ENCODE peak calls at places on chromosome 6, in ten cellular contexts. One of them, this sample, is unnamed.

GRCh38 chr6:136646377-136646776 is 96.2 kb upstream of the MAP7 start:
- DNase-seq in type B pancreatic cell: no peak
- DNase-seq in germinal center: no peak
- DNase-seq in effector CD8-positive, alpha-beta T cell: no peak
- DNase-seq in glutamatergic neuron: no peak
- DNase-seq in cardiac fibroblast: peak
- DNase-seq in left lung: no peak
- DNase-seq in HFF-Myc: no peak
- DNase-seq in NCI-H1694 treated with DMSO at 0.1 percent for 48 hours: no peak
- DNase-seq in activated T-cell treated with anti-CD3 and anti-CD28 coated beads, Interleukin-2, amount 50 U/mL, for 24 hours: no peak
- DNase-seq in this sample: peak

GRCh38 chr6:26272171-26272631 is 92.8 kb upstream of the BTN3A2 start:
- DNase-seq in glutamatergic neuron: no peak
- DNase-seq in cardiac fibroblast: no peak
- DNase-seq in effector CD8-positive, alpha-beta T cell: peak
- DNase-seq in germinal center: peak
- DNase-seq in activated T-cell treated with anti-CD3 and anti-CD28 coated beads, Interleukin-2, amount 50 U/mL, for 24 hours: peak
- DNase-seq in left lung: peak
- DNase-seq in HFF-Myc: no peak
- DNase-seq in NCI-H1694 treated with DMSO at 0.1 percent for 48 hours: no peak
- DNase-seq in type B pancreatic cell: peak
- DNase-seq in this sample: no peak

GRCh38 chr6:154370545-154370944 is 13.9 kb upstream of the IPCEF1 start:
- DNase-seq in left lung: no peak
- DNase-seq in NCI-H1694 treated with DMSO at 0.1 percent for 48 hours: no peak
- DNase-seq in type B pancreatic cell: no peak
- DNase-seq in HFF-Myc: peak
- DNase-seq in cardiac fibroblast: peak
- DNase-seq in activated T-cell treated with anti-CD3 and anti-CD28 coated beads, Interleukin-2, amount 50 U/mL, for 24 hours: no peak
- DNase-seq in effector CD8-positive, alpha-beta T cell: no peak
- DNase-seq in glutamatergic neuron: no peak
- DNase-seq in germinal center: no peak
- DNase-seq in this sample: peak

GRCh38 chr6:32406857-32407256 is at the start of gene BTNL2:
- DNase-seq in left lung: no peak
- DNase-seq in cardiac fibroblast: no peak
- DNase-seq in activated T-cell treated with anti-CD3 and anti-CD28 coated beads, Interleukin-2, amount 50 U/mL, for 24 hours: no peak
- DNase-seq in HFF-Myc: no peak
- DNase-seq in NCI-H1694 treated with DMSO at 0.1 percent for 48 hours: no peak
- DNase-seq in germinal center: no peak
- DNase-seq in effector CD8-positive, alpha-beta T cell: no peak
- DNase-seq in glutamatergic neuron: no peak
- DNase-seq in type B pancreatic cell: no peak
- DNase-seq in this sample: no peak

GRCh38 chr6:159762681-159763293 is 942 bp downstream of the ACAT2 start:
- DNase-seq in NCI-H1694 treated with DMSO at 0.1 percent for 48 hours: no peak
- DNase-seq in germinal center: peak
- DNase-seq in effector CD8-positive, alpha-beta T cell: no peak
- DNase-seq in type B pancreatic cell: no peak
- DNase-seq in left lung: no peak
- DNase-seq in HFF-Myc: no peak
- DNase-seq in glutamatergic neuron: no peak
- DNase-seq in cardiac fibroblast: no peak
- DNase-seq in activated T-cell treated with anti-CD3 and anti-CD28 coated beads, Interleukin-2, amount 50 U/mL, for 24 hours: no peak
- DNase-seq in this sample: no peak

GRCh38 chr6:45741437-45742166 is 274.1 kb downstream of the CLIC5 start:
- DNase-seq in cardiac fibroblast: no peak
- DNase-seq in activated T-cell treated with anti-CD3 and anti-CD28 coated beads, Interleukin-2, amount 50 U/mL, for 24 hours: no peak
- DNase-seq in NCI-H1694 treated with DMSO at 0.1 percent for 48 hours: no peak
- DNase-seq in effector CD8-positive, alpha-beta T cell: no peak
- DNase-seq in glutamatergic neuron: no peak
- DNase-seq in germinal center: peak
- DNase-seq in left lung: peak
- DNase-seq in type B pancreatic cell: no peak
- DNase-seq in HFF-Myc: peak
- DNase-seq in this sample: peak

GRCh38 chr6:157629220-157629619 is 193.8 kb upstream of the SNX9 start:
- DNase-seq in left lung: no peak
- DNase-seq in effector CD8-positive, alpha-beta T cell: no peak
- DNase-seq in cardiac fibroblast: no peak
- DNase-seq in NCI-H1694 treated with DMSO at 0.1 percent for 48 hours: no peak
- DNase-seq in germinal center: no peak
- DNase-seq in type B pancreatic cell: no peak
- DNase-seq in HFF-Myc: no peak
- DNase-seq in glutamatergic neuron: no peak
- DNase-seq in activated T-cell treated with anti-CD3 and anti-CD28 coated beads, Interleukin-2, amount 50 U/mL, for 24 hours: no peak
- DNase-seq in this sample: peak

GRCh38 chr6:12973302-12973865 is 256.8 kb downstream of the PHACTR1 start:
- DNase-seq in HFF-Myc: no peak
- DNase-seq in left lung: no peak
- DNase-seq in germinal center: no peak
- DNase-seq in type B pancreatic cell: no peak
- DNase-seq in NCI-H1694 treated with DMSO at 0.1 percent for 48 hours: no peak
- DNase-seq in activated T-cell treated with anti-CD3 and anti-CD28 coated beads, Interleukin-2, amount 50 U/mL, for 24 hours: no peak
- DNase-seq in glutamatergic neuron: no peak
- DNase-seq in effector CD8-positive, alpha-beta T cell: no peak
- DNase-seq in cardiac fibroblast: peak
- DNase-seq in this sample: no peak

GRCh38 chr6:87945966-87946365 is 101.7 kb upstream of the SPACA1 start:
- DNase-seq in glutamatergic neuron: no peak
- DNase-seq in type B pancreatic cell: no peak
- DNase-seq in germinal center: no peak
- DNase-seq in cardiac fibroblast: peak
- DNase-seq in effector CD8-positive, alpha-beta T cell: no peak
- DNase-seq in activated T-cell treated with anti-CD3 and anti-CD28 coated beads, Interleukin-2, amount 50 U/mL, for 24 hours: no peak
- DNase-seq in NCI-H1694 treated with DMSO at 0.1 percent for 48 hours: peak
- DNase-seq in left lung: no peak
- DNase-seq in HFF-Myc: no peak
- DNase-seq in this sample: no peak

GRCh38 chr6:73746776-73747175 is 50.8 kb downstream of the CD109 start:
- DNase-seq in germinal center: no peak
- DNase-seq in cardiac fibroblast: peak
- DNase-seq in effector CD8-positive, alpha-beta T cell: no peak
- DNase-seq in activated T-cell treated with anti-CD3 and anti-CD28 coated beads, Interleukin-2, amount 50 U/mL, for 24 hours: no peak
- DNase-seq in glutamatergic neuron: no peak
- DNase-seq in type B pancreatic cell: no peak
- DNase-seq in HFF-Myc: no peak
- DNase-seq in left lung: no peak
- DNase-seq in NCI-H1694 treated with DMSO at 0.1 percent for 48 hours: no peak
- DNase-seq in this sample: peak

GRCh38 chr6:121437861-121438651 is 2.6 kb downstream of the GJA1 start:
- DNase-seq in germinal center: no peak
- DNase-seq in HFF-Myc: no peak
- DNase-seq in cardiac fibroblast: peak
- DNase-seq in type B pancreatic cell: no peak
- DNase-seq in left lung: no peak
- DNase-seq in glutamatergic neuron: no peak
- DNase-seq in NCI-H1694 treated with DMSO at 0.1 percent for 48 hours: no peak
- DNase-seq in activated T-cell treated with anti-CD3 and anti-CD28 coated beads, Interleukin-2, amount 50 U/mL, for 24 hours: no peak
- DNase-seq in effector CD8-positive, alpha-beta T cell: no peak
- DNase-seq in this sample: peak

GRCh38 chr6:20056350-20056992 is 155.8 kb downstream of the MBOAT1 start:
- DNase-seq in glutamatergic neuron: no peak
- DNase-seq in germinal center: no peak
- DNase-seq in left lung: no peak
- DNase-seq in type B pancreatic cell: no peak
- DNase-seq in effector CD8-positive, alpha-beta T cell: no peak
- DNase-seq in HFF-Myc: peak
- DNase-seq in cardiac fibroblast: peak
- DNase-seq in activated T-cell treated with anti-CD3 and anti-CD28 coated beads, Interleukin-2, amount 50 U/mL, for 24 hours: no peak
- DNase-seq in NCI-H1694 treated with DMSO at 0.1 percent for 48 hours: peak
- DNase-seq in this sample: peak

GRCh38 chr6:15881150-15881549 is 218.3 kb upstream of the DTNBP1 start:
- DNase-seq in NCI-H1694 treated with DMSO at 0.1 percent for 48 hours: no peak
- DNase-seq in activated T-cell treated with anti-CD3 and anti-CD28 coated beads, Interleukin-2, amount 50 U/mL, for 24 hours: no peak
- DNase-seq in cardiac fibroblast: no peak
- DNase-seq in left lung: no peak
- DNase-seq in effector CD8-positive, alpha-beta T cell: no peak
- DNase-seq in germinal center: no peak
- DNase-seq in type B pancreatic cell: no peak
- DNase-seq in HFF-Myc: no peak
- DNase-seq in glutamatergic neuron: no peak
- DNase-seq in this sample: no peak

GRCh38 chr6:109182590-109182989 is 87.3 kb downstream of the CEP57L1 start:
- DNase-seq in NCI-H1694 treated with DMSO at 0.1 percent for 48 hours: no peak
- DNase-seq in left lung: no peak
- DNase-seq in cardiac fibroblast: no peak
- DNase-seq in effector CD8-positive, alpha-beta T cell: no peak
- DNase-seq in activated T-cell treated with anti-CD3 and anti-CD28 coated beads, Interleukin-2, amount 50 U/mL, for 24 hours: no peak
- DNase-seq in glutamatergic neuron: no peak
- DNase-seq in HFF-Myc: no peak
- DNase-seq in type B pancreatic cell: no peak
- DNase-seq in germinal center: no peak
- DNase-seq in this sample: peak

GRCh38 chr6:116392158-116393032 is 21.6 kb downstream of the DSE start:
- DNase-seq in left lung: no peak
- DNase-seq in effector CD8-positive, alpha-beta T cell: no peak
- DNase-seq in type B pancreatic cell: no peak
- DNase-seq in germinal center: no peak
- DNase-seq in glutamatergic neuron: no peak
- DNase-seq in HFF-Myc: no peak
- DNase-seq in activated T-cell treated with anti-CD3 and anti-CD28 coated beads, Interleukin-2, amount 50 U/mL, for 24 hours: no peak
- DNase-seq in NCI-H1694 treated with DMSO at 0.1 percent for 48 hours: no peak
- DNase-seq in cardiac fibroblast: peak
- DNase-seq in this sample: no peak

This sample was measured in adipocyte.